ENCODE peak calls at places on chromosomes 6 and 20, in nine cellular contexts. V is T-cell, D is HCEC 1CT, K is skeletal muscle cell, T is heart right ventricle, L is choroid plexus epithelial cell, X is mucosa of descending colon, Z is NCI-H1417, B is endothelial cell. I is an unnamed sample.

GRCh38 chr6:22147983-22148797 is 148.6 kb downstream of the PRL start:
- DNase-seq in T (peak), L (peak), K (peak), D (peak), V (no peak), Z (peak), X (no peak), B (no peak), I (peak)

GRCh38 chr6:13217206-13217905 is 111.0 kb downstream of the TBC1D7 start:
- DNase-seq in T (no peak), V (no peak), X (no peak), B (no peak), Z (no peak), D (peak), K (peak), L (peak), I (no peak)

GRCh38 chr6:152404458-152404857 is 232.7 kb downstream of the SYNE1 start:
- DNase-seq in X (no peak), K (no peak), T (no peak), V (no peak), L (no peak), B (no peak), D (no peak), Z (no peak), I (no peak)

GRCh38 chr6:143253630-143254029 is 192.9 kb downstream of the AIG1 start:
- DNase-seq in D (no peak), L (peak), K (no peak), X (no peak), T (no peak), V (no peak), Z (no peak), B (no peak), I (no peak)

GRCh38 chr20:46242390-46242789 is 65.9 kb downstream of the CDH22 start:
- DNase-seq in L (no peak), V (no peak), K (no peak), X (no peak), D (no peak), B (no peak), Z (no peak), T (no peak), I (no peak)

GRCh38 chr20:45257711-45258110 is 3.3 kb upstream of the SLPI start:
- DNase-seq in Z (no peak), D (no peak), B (no peak), L (no peak), X (no peak), T (no peak), K (no peak), V (no peak), I (no peak)

GRCh38 chr20:1457992-1458391 is 8.7 kb downstream of the NSFL1C start:
- DNase-seq in Z (no peak), D (no peak), B (no peak), X (no peak), L (no peak), K (no peak), V (no peak), T (no peak), I (no peak)

GRCh38 chr6:53979468-53980067 is 131.7 kb upstream of the MLIP start:
- DNase-seq in V (no peak), B (peak), D (peak), Z (peak), X (no peak), K (no peak), T (no peak), L (peak), I (peak)

GRCh38 chr20:42556575-42556974 is 633.1 kb downstream of the PTPRT start:
- DNase-seq in V (no peak), D (no peak), X (no peak), Z (no peak), L (no peak), K (no peak), B (no peak), T (no peak), I (no peak)

GRCh38 chr6:43013020-43013842 is 515 bp downstream of the MEA1 start:
- DNase-seq in B (no peak), K (no peak), X (no peak), Z (no peak), D (peak), V (no peak), L (peak), T (no peak), I (no peak)

GRCh38 chr6:150352321-150353296 is 16.2 kb upstream of the IYD start:
- DNase-seq in Z (no peak), D (no peak), K (peak), B (no peak), V (no peak), T (no peak), L (peak), X (no peak), I (no peak)

GRCh38 chr20:24425523-24425922 is 43.9 kb upstream of the SYNDIG1 start:
- DNase-seq in B (no peak), X (no peak), K (no peak), V (no peak), D (no peak), Z (no peak), L (no peak), T (no peak), I (no peak)

GRCh38 chr6:111776236-111777189 is 96.7 kb downstream of the FYN start:
- DNase-seq in K (no peak), B (no peak), V (no peak), X (no peak), L (no peak), Z (no peak), T (no peak), D (no peak), I (no peak)

GRCh38 chr20:10922941-10923340 is 249.1 kb upstream of the JAG1 start:
- DNase-seq in B (no peak), D (peak), V (no peak), L (peak), Z (peak), X (no peak), T (no peak), K (peak), I (no peak)

GRCh38 chr6:118663993-118664985 is 12.9 kb upstream of the CEP85L start:
- DNase-seq in Z (peak), V (no peak), K (no peak), T (no peak), L (no peak), X (no peak), D (no peak), B (no peak), I (no peak)

I was measured in neural progenitor cell.